ENCODE peak calls at places on chromosomes 1 and 21, in four cellular contexts. One of them, this sample, is unnamed.

GRCh38 chr21:39099859-39100258 is 83.4 kb downstream of the PSMG1 start:
- DNase-seq in HFFc6: no peak
- DNase-seq in endodermal cell: no peak
- DNase-seq in NB4: no peak
- DNase-seq in this sample: no peak

GRCh38 chr1:156623946-156624813 is 5.0 kb downstream of the HAPLN2 start:
- DNase-seq in endodermal cell: peak
- DNase-seq in NB4: peak
- DNase-seq in HFFc6: no peak
- DNase-seq in this sample: no peak

GRCh38 chr1:63615809-63616420 is 22.7 kb downstream of the PGM1 start:
- DNase-seq in NB4: peak
- DNase-seq in endodermal cell: peak
- DNase-seq in HFFc6: peak
- DNase-seq in this sample: peak

GRCh38 chr1:205812271-205812877 is 624 bp downstream of the SLC41A1 start:
- DNase-seq in NB4: peak
- DNase-seq in HFFc6: no peak
- DNase-seq in endodermal cell: peak
- DNase-seq in this sample: no peak

GRCh38 chr1:221692643-221693042 is 49.2 kb downstream of the DUSP10 start:
- DNase-seq in HFFc6: no peak
- DNase-seq in NB4: no peak
- DNase-seq in endodermal cell: no peak
- DNase-seq in this sample: no peak

GRCh38 chr1:100834779-100835645 is 59.6 kb downstream of the EXTL2 start:
- DNase-seq in NB4: peak
- DNase-seq in endodermal cell: peak
- DNase-seq in HFFc6: peak
- DNase-seq in this sample: no peak

GRCh38 chr1:114750780-114751179 is 7.0 kb downstream of the CSDE1 start:
- DNase-seq in endodermal cell: no peak
- DNase-seq in HFFc6: no peak
- DNase-seq in NB4: no peak
- DNase-seq in this sample: no peak

GRCh38 chr1:11858968-11859871 is 475 bp upstream of the NPPB start:
- DNase-seq in endodermal cell: peak
- DNase-seq in NB4: peak
- DNase-seq in HFFc6: peak
- DNase-seq in this sample: no peak

GRCh38 chr1:3029991-3030662 is 8.9 kb downstream of the ACTRT2 start:
- DNase-seq in NB4: no peak
- DNase-seq in endodermal cell: peak
- DNase-seq in HFFc6: no peak
- DNase-seq in this sample: no peak

GRCh38 chr1:47534417-47534816 is 96.6 kb downstream of the FOXD2 start:
- DNase-seq in NB4: no peak
- DNase-seq in endodermal cell: no peak
- DNase-seq in HFFc6: peak
- DNase-seq in this sample: no peak

GRCh38 chr1:98991127-98992003 is 13.3 kb downstream of the PLPPR5 start:
- DNase-seq in HFFc6: peak
- DNase-seq in NB4: peak
- DNase-seq in endodermal cell: no peak
- DNase-seq in this sample: peak

GRCh38 chr1:17438176-17438976 is 1.1 kb downstream of the RCC2 start:
- DNase-seq in NB4: peak
- DNase-seq in endodermal cell: peak
- DNase-seq in HFFc6: peak
- DNase-seq in this sample: no peak

GRCh38 chr21:31408306-31409088 is 64.4 kb upstream of the TIAM1 start:
- DNase-seq in endodermal cell: no peak
- DNase-seq in NB4: no peak
- DNase-seq in HFFc6: no peak
- DNase-seq in this sample: no peak

GRCh38 chr1:93531193-93531592 is 83.3 kb downstream of the FNBP1L start:
- DNase-seq in endodermal cell: no peak
- DNase-seq in NB4: no peak
- DNase-seq in HFFc6: no peak
- DNase-seq in this sample: no peak

GRCh38 chr1:223704921-223705878 is 7.1 kb upstream of the CAPN2 start:
- DNase-seq in HFFc6: no peak
- DNase-seq in endodermal cell: peak
- DNase-seq in NB4: peak
- DNase-seq in this sample: no peak

GRCh38 chr1:189669846-189670245 is 807.8 kb downstream of the BRINP3 start:
- DNase-seq in NB4: no peak
- DNase-seq in endodermal cell: no peak
- DNase-seq in HFFc6: no peak
- DNase-seq in this sample: no peak

GRCh38 chr1:175169305-175170018 is 23.1 kb downstream of the KIAA0040 start:
- DNase-seq in HFFc6: peak
- DNase-seq in endodermal cell: no peak
- DNase-seq in NB4: no peak
- DNase-seq in this sample: no peak

GRCh38 chr1:50418600-50419109 is 4.6 kb downstream of the DMRTA2 start:
- DNase-seq in endodermal cell: peak
- DNase-seq in NB4: no peak
- DNase-seq in HFFc6: no peak
- DNase-seq in this sample: no peak
- TF ChIP-seq CTCF in endodermal cell: no peak
- TF ChIP-seq CTCF in NB4: no peak
- TF ChIP-seq CTCF in HFFc6: no peak
- TF ChIP-seq CTCF in this sample: no peak

GRCh38 chr1:21234779-21235178 is 55.5 kb downstream of the ECE1 start:
- DNase-seq in endodermal cell: no peak
- DNase-seq in NB4: no peak
- DNase-seq in HFFc6: peak
- DNase-seq in this sample: no peak
- TF ChIP-seq CTCF in endodermal cell: no peak
- TF ChIP-seq CTCF in NB4: no peak
- TF ChIP-seq CTCF in HFFc6: no peak
- TF ChIP-seq CTCF in this sample: no peak

DNA sequence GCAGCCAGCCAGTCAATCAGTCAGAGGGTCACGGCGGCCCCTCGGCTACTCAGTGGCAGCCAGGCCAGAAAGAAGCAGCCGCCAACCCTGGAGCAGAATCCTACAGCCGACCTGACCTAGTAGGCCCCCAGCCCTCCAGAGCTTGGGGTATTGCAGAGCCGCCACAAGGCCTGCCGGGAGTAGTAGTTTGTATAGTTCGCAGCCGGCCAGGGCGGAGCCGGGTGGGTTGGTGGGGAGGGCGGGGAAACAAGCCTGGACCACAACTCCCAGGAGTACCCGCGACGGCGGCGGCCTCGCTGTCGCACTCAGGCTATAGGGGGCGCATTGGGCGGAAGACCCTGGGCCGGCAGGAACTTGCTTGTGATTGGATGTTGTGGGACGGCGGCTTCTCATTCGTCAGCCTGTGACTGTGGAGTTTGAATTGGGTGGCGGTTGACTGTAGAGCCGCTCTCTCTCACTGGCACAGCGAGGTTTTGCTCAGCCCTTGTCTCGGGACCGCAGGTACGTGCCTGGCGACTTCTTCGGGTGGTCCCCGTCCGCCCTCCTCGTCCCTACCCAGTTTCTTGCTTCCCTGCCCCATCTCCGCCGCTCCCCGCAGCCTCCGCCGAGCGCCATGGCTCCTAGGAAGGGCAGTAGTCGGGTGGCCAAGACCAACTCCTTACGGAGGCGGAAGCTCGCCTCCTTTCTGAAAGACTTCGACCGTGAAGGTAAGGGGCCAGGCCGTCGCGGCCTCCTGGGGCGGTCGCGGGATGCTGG is at the start of gene CDCA8:
- DNase-seq in NB4: peak
- DNase-seq in HFFc6: peak
- DNase-seq in endodermal cell: peak
- DNase-seq in this sample: peak
- TF ChIP-seq CTCF in NB4: peak
- TF ChIP-seq CTCF in HFFc6: peak
- TF ChIP-seq CTCF in endodermal cell: peak
- TF ChIP-seq CTCF in this sample: peak

DNA sequence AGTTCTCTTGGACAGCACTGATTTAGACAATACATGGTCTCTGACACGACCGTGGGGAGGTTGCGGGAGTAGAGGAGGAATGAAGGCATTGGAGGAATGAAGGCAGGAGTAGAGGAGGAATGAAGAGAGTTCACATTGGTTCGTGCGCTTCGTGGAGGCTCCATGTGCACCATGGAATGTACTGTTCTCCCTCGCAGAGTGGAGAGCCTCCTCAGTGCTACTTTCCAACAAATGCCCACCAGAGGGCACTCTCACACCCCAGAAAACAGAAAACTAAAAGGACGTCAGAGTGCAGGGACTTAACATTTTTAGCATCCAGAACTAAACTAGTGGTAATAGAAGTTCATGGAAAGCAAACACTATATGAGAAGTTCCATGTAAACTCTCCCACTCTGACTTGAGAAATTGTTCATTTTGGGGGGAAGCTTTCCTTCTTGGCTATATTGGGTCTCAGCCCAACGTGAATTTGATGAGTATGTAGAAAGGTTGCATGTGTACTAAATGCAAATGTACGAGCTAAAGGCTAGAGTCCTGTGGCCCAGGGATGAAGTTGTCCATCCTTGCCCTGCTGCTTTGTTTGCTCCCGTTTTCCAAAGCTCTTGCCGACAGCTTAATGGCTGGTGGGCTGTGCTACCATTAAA is 211.6 kb downstream of the LMX1A start:
- DNase-seq in HFFc6: peak
- DNase-seq in NB4: peak
- DNase-seq in endodermal cell: peak
- DNase-seq in this sample: peak
- TF ChIP-seq CTCF in HFFc6: peak
- TF ChIP-seq CTCF in NB4: peak
- TF ChIP-seq CTCF in endodermal cell: peak
- TF ChIP-seq CTCF in this sample: peak

GRCh38 chr1:10424034-10424433 is 6.2 kb upstream of the CENPS start:
- DNase-seq in HFFc6: peak
- DNase-seq in NB4: peak
- DNase-seq in endodermal cell: no peak
- DNase-seq in this sample: no peak
- TF ChIP-seq CTCF in HFFc6: peak
- TF ChIP-seq CTCF in NB4: no peak
- TF ChIP-seq CTCF in endodermal cell: no peak
- TF ChIP-seq CTCF in this sample: no peak

GRCh38 chr1:170063109-170063826 is 11.2 kb downstream of the KIFAP3 start:
- DNase-seq in endodermal cell: no peak
- DNase-seq in HFFc6: no peak
- DNase-seq in NB4: no peak
- DNase-seq in this sample: no peak

GRCh38 chr1:170071378-170071777 is 3.1 kb downstream of the KIFAP3 start:
- DNase-seq in NB4: peak
- DNase-seq in HFFc6: no peak
- DNase-seq in endodermal cell: no peak
- DNase-seq in this sample: no peak

GRCh38 chr1:170068923-170069322 is 5.6 kb downstream of the KIFAP3 start:
- DNase-seq in NB4: no peak
- DNase-seq in HFFc6: no peak
- DNase-seq in endodermal cell: no peak
- DNase-seq in this sample: no peak

DNA sequence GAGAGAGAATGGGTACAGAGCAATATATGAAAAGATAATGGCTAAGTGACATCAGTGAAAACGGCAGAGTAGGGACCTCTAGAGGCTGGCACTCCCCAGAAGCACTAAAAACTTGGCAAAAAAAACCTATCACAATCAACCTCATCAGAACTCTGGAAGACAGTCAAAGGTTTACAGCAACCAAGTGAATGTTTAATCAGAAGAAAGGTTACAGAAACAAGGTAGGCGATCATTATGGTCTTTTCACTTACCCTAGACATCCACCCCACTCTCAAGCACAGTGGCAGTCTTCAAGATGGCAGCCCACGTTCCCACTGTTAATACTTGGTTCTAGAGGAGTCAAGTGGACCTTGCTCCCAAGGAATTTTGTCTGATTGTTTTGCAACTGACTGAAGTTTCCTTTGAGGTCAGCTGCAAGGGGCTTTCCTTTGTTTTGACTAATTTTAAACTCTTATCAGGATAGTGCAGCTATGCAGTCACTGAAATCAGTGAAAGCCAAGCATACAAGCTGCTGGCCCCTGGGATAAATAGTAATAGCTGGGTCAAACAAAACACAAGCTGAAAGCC is 7.2 kb downstream of the KIFAP3 start:
- DNase-seq in HFFc6: no peak
- DNase-seq in NB4: no peak
- DNase-seq in endodermal cell: no peak
- DNase-seq in this sample: no peak
- TF ChIP-seq CTCF in HFFc6: no peak
- TF ChIP-seq CTCF in NB4: no peak
- TF ChIP-seq CTCF in endodermal cell: peak
- TF ChIP-seq CTCF in this sample: no peak

DNA sequence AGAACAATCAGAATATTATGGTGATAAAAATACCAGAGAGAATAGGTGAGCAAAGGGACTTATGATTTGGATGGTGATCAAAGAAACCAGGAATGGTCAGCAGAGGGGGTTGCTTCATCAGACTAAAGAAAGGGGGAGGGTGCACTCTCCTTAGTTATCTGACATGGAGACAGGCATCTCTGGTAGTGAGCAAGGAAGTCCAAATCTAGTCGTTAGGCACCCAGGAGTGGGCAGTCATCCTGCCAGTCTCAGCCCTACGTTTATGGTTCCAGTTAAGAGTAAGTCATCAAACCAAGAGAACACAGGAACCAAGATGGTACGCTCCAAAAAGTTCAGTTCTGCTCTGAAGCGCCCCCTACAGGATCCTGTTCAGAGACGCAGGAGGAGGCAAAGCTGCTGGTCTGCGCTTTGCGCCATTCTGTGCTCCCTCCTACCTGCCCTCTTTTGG is 28.6 kb downstream of the EBNA1BP2 start:
- DNase-seq in HFFc6: no peak
- DNase-seq in NB4: peak
- DNase-seq in endodermal cell: peak
- DNase-seq in this sample: no peak
- TF ChIP-seq CTCF in HFFc6: peak
- TF ChIP-seq CTCF in NB4: peak
- TF ChIP-seq CTCF in endodermal cell: peak
- TF ChIP-seq CTCF in this sample: peak

GRCh38 chr1:240487493-240487892 is 124.5 kb downstream of the GREM2 start:
- DNase-seq in NB4: no peak
- DNase-seq in HFFc6: no peak
- DNase-seq in endodermal cell: no peak
- DNase-seq in this sample: no peak
- TF ChIP-seq CTCF in NB4: no peak
- TF ChIP-seq CTCF in HFFc6: no peak
- TF ChIP-seq CTCF in endodermal cell: peak
- TF ChIP-seq CTCF in this sample: no peak

GRCh38 chr1:150753416-150753815 is 12.2 kb downstream of the CTSS start:
- DNase-seq in HFFc6: no peak
- DNase-seq in NB4: no peak
- DNase-seq in endodermal cell: no peak
- DNase-seq in this sample: no peak
- TF ChIP-seq CTCF in HFFc6: no peak
- TF ChIP-seq CTCF in NB4: no peak
- TF ChIP-seq CTCF in endodermal cell: no peak
- TF ChIP-seq CTCF in this sample: no peak

This sample was measured in AG04450.